ENCODE peak calls at places on chromosomes 3 and 15, in four cellular contexts. W is effector CD8-positive, alpha-beta T cell; E is NCI-H774; F is RWPE2. S is an unnamed sample.
A peak's percentile ranks its signal among the peaks of the same experiment; 100 is the strongest.

GRCh38 chr3:63597019-63597418 is 55.5 kb upstream of the SNTN start:
- DNase-seq in W (no peak), E (no peak), F (no peak), S (no peak)

GRCh38 chr3:106004137-106004600 is 135.4 kb upstream of the CBLB start:
- DNase-seq in W (no peak), E (no peak), F (no peak), S (no peak)

GRCh38 chr3:48301814-48302194 is 31.7 kb downstream of the SPINK8 start:
- DNase-seq in W (no peak), E (no peak), F (no peak), S (no peak)

GRCh38 chr3:46867550-46867898 is 4.3 kb upstream of the MYL3 start:
- DNase-seq in W (no peak), E (no peak), F (no peak), S (no peak)

GRCh38 chr15:75565062-75565970 is 13.8 kb downstream of the PTPN9 start:
- DNase-seq in W (no peak), E (no peak), F (no peak), S (no peak)

GRCh38 chr3:25971736-25972135 is 181.8 kb downstream of the OXSM start:
- DNase-seq in W (no peak), E (no peak), F (no peak), S (no peak)

GRCh38 chr3:116179091-116179490 is 266.2 kb downstream of the LSAMP start:
- DNase-seq in W (no peak), E (no peak), F (no peak), S (no peak)

GRCh38 chr3:152620395-152620794 is 214.5 kb upstream of the P2RY1 start:
- DNase-seq in W (no peak), E (no peak), F (no peak), S (no peak)

GRCh38 chr15:84736375-84736774 is 12.0 kb upstream of the ZNF592 start:
- DNase-seq in W (no peak), E (no peak), F (peak; percentile 11), S (peak; percentile 61)

GRCh38 chr15:42744200-42744599 is 7.3 kb upstream of the CDAN1 start:
- DNase-seq in W (no peak), E (no peak), F (no peak), S (no peak)

GRCh38 chr3:193031909-193032308 is 114.3 kb upstream of the MB21D2 start:
- DNase-seq in W (no peak), E (no peak), F (no peak), S (no peak)